ENCODE peak calls at places on chromosomes 5 and 9, in six cellular contexts. S is CD8-positive, alpha-beta memory T cell; U is GM12865; J is HTR-8/SVneo; Y is NB4; N is iris pigment epithelial cell. Q is an unnamed sample.

GRCh38 chr5:396715-397032 is 46.3 kb upstream of the EXOC3 start:
- DNase-seq in S (no peak), J (no peak), Y (peak), N (no peak), U (no peak), Q (no peak)

GRCh38 chr9:116149844-116150243 is 3.7 kb upstream of the PAPPA start:
- DNase-seq in Y (peak), S (no peak), N (peak), J (no peak), U (peak), Q (no peak)

GRCh38 chr5:137666109-137666850 is 69.6 kb downstream of the KLHL3 start:
- DNase-seq in J (no peak), N (peak), U (peak), S (no peak), Y (peak), Q (peak)

GRCh38 chr9:127522727-127523126 is 71.4 kb downstream of the LRSAM1 start:
- DNase-seq in N (no peak), S (no peak), J (no peak), Y (no peak), U (no peak), Q (no peak)

GRCh38 chr5:179613460-179614071 is 9.9 kb downstream of the HNRNPH1 start:
- DNase-seq in U (peak), Y (peak), S (no peak), N (no peak), J (no peak), Q (no peak)

GRCh38 chr9:92917176-92917800 is 30.0 kb upstream of the FGD3 start:
- DNase-seq in J (no peak), N (no peak), S (no peak), Y (peak), U (no peak), Q (no peak)

GRCh38 chr5:56003179-56003578 is 8.4 kb upstream of the IL6ST start:
- DNase-seq in U (no peak), S (no peak), N (peak), J (no peak), Y (no peak), Q (peak)

GRCh38 chr9:71783120-71783523 is 14.8 kb upstream of the CEMIP2 start:
- DNase-seq in U (peak), N (no peak), J (no peak), Y (no peak), S (peak), Q (no peak)

GRCh38 chr5:23257656-23258055 is 249.8 kb upstream of the PRDM9 start:
- DNase-seq in S (no peak), Y (no peak), J (no peak), N (peak), U (no peak), Q (no peak)

GRCh38 chr5:180803181-180804128 is 849 bp upstream of the MGAT1 start:
- DNase-seq in J (no peak), S (peak), N (no peak), Y (peak), U (peak), Q (peak)

GRCh38 chr9:110546411-110546871 is 33.1 kb downstream of the SVEP1 start:
- DNase-seq in Y (no peak), U (no peak), J (no peak), S (no peak), N (no peak), Q (no peak)

GRCh38 chr9:35606138-35606504 is 1.1 kb downstream of the TESK1 start:
- DNase-seq in Y (peak), U (no peak), N (no peak), J (no peak), S (no peak), Q (peak)

GRCh38 chr5:60633336-60633735 is 66.6 kb downstream of the DEPDC1B start:
- DNase-seq in J (no peak), Y (no peak), S (no peak), U (no peak), N (peak), Q (peak)

GRCh38 chr5:80170117-80170535 is 85.7 kb downstream of the SERINC5 start:
- DNase-seq in U (no peak), S (no peak), N (no peak), Y (no peak), J (no peak), Q (no peak)

GRCh38 chr9:127221695-127222094 is 42.9 kb upstream of the GARNL3 start:
- DNase-seq in Y (no peak), U (peak), S (no peak), J (no peak), N (no peak), Q (no peak)

GRCh38 chr9:128027166-128027539 is 40.0 kb downstream of the NAIF1 start:
- DNase-seq in J (no peak), Y (peak), U (peak), S (peak), N (peak), Q (peak)

GRCh38 chr5:148343049-148343413 is 7.7 kb downstream of the SPINK9 start:
- DNase-seq in J (no peak), S (no peak), Y (no peak), U (no peak), N (no peak), Q (no peak)

GRCh38 chr9:14018061-14018460 is 295.9 kb downstream of the NFIB start:
- DNase-seq in S (no peak), J (no peak), U (no peak), N (peak), Y (no peak), Q (peak)

GRCh38 chr9:86602715-86603114 is 248.5 kb upstream of the TUT7 start:
- DNase-seq in U (no peak), S (no peak), J (no peak), Y (no peak), N (no peak), Q (no peak)

GRCh38 chr5:17441351-17441750 is 56.7 kb upstream of the TAF11L2 start:
- DNase-seq in U (no peak), S (no peak), Y (no peak), N (peak), J (peak), Q (peak)

GRCh38 chr9:95772320-95773060 is 103.0 kb upstream of the ERCC6L2 start:
- DNase-seq in S (no peak), U (no peak), N (peak), J (no peak), Y (no peak), Q (peak)

GRCh38 chr5:1521054-1521453 is 2.7 kb downstream of the LPCAT1 start:
- DNase-seq in J (no peak), N (no peak), U (no peak), S (no peak), Y (no peak), Q (no peak)

GRCh38 chr9:126429190-126429589 is 102.6 kb downstream of the MVB12B start:
- DNase-seq in N (no peak), U (no peak), Y (no peak), S (no peak), J (no peak), Q (no peak)

GRCh38 chr5:13412040-13412595 is 532.4 kb downstream of the DNAH5 start:
- DNase-seq in Y (no peak), U (no peak), J (no peak), S (no peak), N (no peak), Q (no peak)

GRCh38 chr9:316382-316965 is 101.8 kb downstream of the DOCK8 start:
- DNase-seq in J (no peak), U (no peak), S (no peak), N (no peak), Y (peak), Q (no peak)

GRCh38 chr5:112160652-112161391 is 258.3 kb downstream of the EPB41L4A start:
- DNase-seq in J (peak), U (peak), N (peak), S (peak), Y (peak), Q (peak)

GRCh38 chr5:75681125-75681830 is 36.0 kb downstream of the POC5 start:
- DNase-seq in U (peak), S (no peak), N (peak), Y (peak), J (peak), Q (peak)

GRCh38 chr5:31626156-31626555 is 12.8 kb upstream of the PDZD2 start:
- DNase-seq in J (no peak), S (no peak), N (no peak), U (no peak), Y (no peak), Q (no peak)

GRCh38 chr5:56814963-56815656 is at the start of gene MAP3K1:
- DNase-seq in S (peak), Y (peak), N (peak), J (peak), U (peak), Q (peak)

GRCh38 chr5:146340260-146341081 is 1.8 kb downstream of the POU4F3 start:
- DNase-seq in N (peak), U (peak), J (peak), Y (peak), S (no peak), Q (peak)

GRCh38 chr5:57937501-57937900 is 454.9 kb upstream of the ACTBL2 start:
- DNase-seq in Y (no peak), U (no peak), S (no peak), J (no peak), N (peak), Q (no peak)

GRCh38 chr5:10689391-10690081 is 71.5 kb downstream of the DAP start:
- DNase-seq in U (peak), S (no peak), N (peak), Y (peak), J (peak), Q (peak)

GRCh38 chr9:80074439-80074838 is 502.7 kb downstream of the TLE4 start:
- DNase-seq in Y (no peak), S (no peak), J (no peak), N (no peak), U (no peak), Q (peak)

GRCh38 chr9:35907732-35908483 is 1.4 kb upstream of the SPAAR start:
- DNase-seq in N (peak), U (no peak), J (peak), Y (no peak), S (no peak), Q (peak)

Q was measured in fibroblast of the aortic adventitia.